ENCODE peak calls at places on chromosomes 3 and 15, in seven cellular contexts. N is thoracic aorta, M is kidney, J is fibroblast of pulmonary artery, W is hepatocyte, O is WERI-Rb-1, U is AG04450. T is an unnamed sample.

GRCh38 chr3:160999268-160999667 is 105.9 kb downstream of the B3GALNT1 start:
- DNase-seq in N (no peak), M (no peak), J (no peak), W (no peak), O (no peak), U (no peak), T (no peak)

GRCh38 chr3:162295323-162295983 is 798.8 kb downstream of the OTOL1 start:
- DNase-seq in N (no peak), M (no peak), J (peak; percentile 78), W (peak; percentile 38), O (no peak), U (peak; percentile 83), T (no peak)

GRCh38 chr3:72490688-72491430 is 357.4 kb downstream of the SHQ1 start:
- DNase-seq in N (no peak), M (no peak), J (no peak), W (no peak), O (peak; percentile 88), U (no peak), T (no peak)

GRCh38 chr3:185502987-185503386 is 4.2 kb upstream of the TMEM41A start:
- DNase-seq in N (no peak), M (no peak), J (no peak), W (peak; percentile 39), O (no peak), U (no peak), T (no peak)

GRCh38 chr3:139317660-139318430 is 26.0 kb upstream of the MRPS22 start:
- DNase-seq in N (no peak), M (no peak), J (no peak), W (peak; percentile 39), O (no peak), U (no peak), T (no peak)

GRCh38 chr3:34037263-34037662 is 238.8 kb downstream of the PDCD6IP start:
- DNase-seq in N (no peak), M (no peak), J (no peak), W (no peak), O (no peak), U (no peak), T (no peak)

GRCh38 chr3:180123928-180124327 is 87.2 kb upstream of the PEX5L start:
- DNase-seq in N (no peak), M (no peak), J (no peak), W (no peak), O (no peak), U (no peak), T (no peak)

GRCh38 chr3:95673215-95673614 is 1141.2 kb upstream of the EPHA6 start:
- DNase-seq in N (no peak), M (no peak), J (no peak), W (no peak), O (no peak), U (no peak), T (no peak)

GRCh38 chr3:138493804-138494606 is 59.6 kb downstream of the ESYT3 start:
- DNase-seq in N (no peak), M (no peak), J (peak; percentile 73), W (no peak), O (no peak), U (peak; percentile 27), T (no peak)

GRCh38 chr15:59536553-59536952 is 75.0 kb upstream of the GCNT3 start:
- DNase-seq in N (no peak), M (no peak), J (no peak), W (no peak), O (peak; percentile 31), U (no peak), T (no peak)

GRCh38 chr15:48748535-48748934 is 62.3 kb downstream of the CEP152 start:
- DNase-seq in N (no peak), M (no peak), J (peak; percentile 38), W (no peak), O (no peak), U (no peak), T (no peak)

GRCh38 chr3:14092464-14092863 is 32.2 kb downstream of the CHCHD4 start:
- DNase-seq in N (no peak), M (no peak), J (no peak), W (no peak), O (no peak), U (no peak), T (no peak)

GRCh38 chr3:36075491-36075890 is 304.8 kb upstream of the STAC start:
- DNase-seq in N (no peak), M (no peak), J (no peak), W (no peak), O (no peak), U (no peak), T (no peak)

GRCh38 chr3:7789324-7789723 is 712.3 kb upstream of the LMCD1 start:
- DNase-seq in N (no peak), M (no peak), J (no peak), W (no peak), O (no peak), U (no peak), T (no peak)

GRCh38 chr15:46502668-46503067 is 867.8 kb downstream of the SQOR start:
- DNase-seq in N (no peak), M (no peak), J (peak; percentile 18), W (no peak), O (no peak), U (no peak), T (no peak)

GRCh38 chr3:170714562-170715535 is 129.0 kb upstream of the SLC7A14 start:
- DNase-seq in N (no peak), M (no peak), J (peak; percentile 48), W (no peak), O (no peak), U (no peak), T (no peak)

GRCh38 chr3:170410428-170411029 is 8.1 kb upstream of the CLDN11 start:
- DNase-seq in N (no peak), M (no peak), J (peak; percentile 53), W (peak; percentile 17), O (no peak), U (no peak), T (no peak)

GRCh38 chr15:63042879-63043340 is 363 bp downstream of the TPM1 start:
- DNase-seq in N (no peak), M (no peak), J (no peak), W (peak; percentile 24), O (no peak), U (no peak), T (peak; percentile 76)

GRCh38 chr3:142971431-142971830 is 8.0 kb upstream of the PAQR9 start:
- DNase-seq in N (no peak), M (no peak), J (no peak), W (no peak), O (no peak), U (no peak), T (no peak)

GRCh38 chr3:55267206-55267930 is 219.7 kb downstream of the WNT5A start:
- DNase-seq in N (no peak), M (no peak), J (no peak), W (no peak), O (no peak), U (no peak), T (no peak)

GRCh38 chr15:87733005-87733404 is 523.5 kb downstream of the NTRK3 start:
- DNase-seq in N (no peak), M (no peak), J (peak; percentile 21), W (peak; percentile 45), O (no peak), U (no peak), T (no peak)

GRCh38 chr3:188796122-188796631 is 375.6 kb upstream of the TPRG1 start:
- DNase-seq in N (no peak), M (no peak), J (peak; percentile 96), W (peak; percentile 43), O (no peak), U (peak; percentile 76), T (no peak)

GRCh38 chr15:60155661-60156060 is 151.6 kb downstream of the FOXB1 start:
- DNase-seq in N (no peak), M (no peak), J (peak; percentile 54), W (no peak), O (no peak), U (no peak), T (no peak)

DNA sequence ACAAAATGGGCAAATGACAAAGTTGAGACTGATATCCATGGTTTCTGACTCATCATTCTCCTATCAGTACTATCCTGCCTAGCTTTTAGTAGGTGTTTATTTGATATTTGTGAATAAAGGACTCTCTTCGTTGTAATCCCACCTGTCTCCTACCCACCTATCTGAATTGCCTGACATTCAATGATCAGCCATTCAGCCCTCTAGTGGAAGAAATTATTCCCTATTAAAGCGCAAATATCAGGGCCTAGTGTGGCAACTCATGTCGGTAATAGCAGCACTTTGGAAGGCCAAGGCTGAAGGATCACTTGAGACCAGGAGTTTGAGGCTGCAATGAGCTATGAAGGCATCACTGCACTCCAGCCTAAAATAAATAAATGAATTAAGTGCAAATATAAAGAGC is 195.7 kb upstream of the SETMAR start:
- DNase-seq in N (no peak), M (no peak), J (no peak), W (no peak), O (no peak), U (no peak), T (no peak)
- TF ChIP-seq CTCF in N (no peak), M (no peak), J (no peak), W (peak; percentile 5), O (peak; percentile 7), U (no peak), T (no peak)

GRCh38 chr3:176647988-176648387 is 549.3 kb downstream of the TBL1XR1 start:
- DNase-seq in N (no peak), M (no peak), J (no peak), W (no peak), O (no peak), U (no peak), T (no peak)

GRCh38 chr3:176650478-176650877 is 546.8 kb downstream of the TBL1XR1 start:
- DNase-seq in N (no peak), M (no peak), J (peak; percentile 30), W (no peak), O (no peak), U (no peak), T (no peak)

DNA sequence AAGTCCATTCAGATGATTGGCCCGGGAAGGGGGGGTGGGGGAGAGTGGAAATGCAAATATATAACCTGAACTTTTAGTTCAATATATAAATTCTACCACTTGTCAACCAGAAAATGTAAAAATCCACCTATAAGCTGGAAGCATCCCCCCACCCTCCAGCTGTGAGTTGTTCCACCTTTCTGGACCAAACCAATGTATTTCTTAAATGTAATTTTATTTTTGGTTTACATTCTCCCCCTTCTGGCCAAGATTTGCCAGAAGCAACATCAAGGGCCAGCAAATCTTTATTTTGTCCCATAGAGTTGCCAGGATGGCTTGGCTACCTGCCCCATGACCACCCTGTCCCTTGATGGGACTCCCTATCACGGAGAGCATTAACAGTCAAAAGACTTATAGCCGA is 545.7 kb downstream of the TBL1XR1 start:
- DNase-seq in N (no peak), M (no peak), J (peak; percentile 1), W (no peak), O (no peak), U (no peak), T (no peak)
- TF ChIP-seq CTCF in N (no peak), M (no peak), J (no peak), W (no peak), O (no peak), U (no peak), T (no peak)

GRCh38 chr15:40618906-40619305 is 24.9 kb downstream of the KNL1 start:
- DNase-seq in N (no peak), M (no peak), J (peak; percentile 11), W (no peak), O (no peak), U (no peak), T (no peak)
- TF ChIP-seq CTCF in N (no peak), M (no peak), J (no peak), W (no peak), O (no peak), U (no peak), T (no peak)

DNA sequence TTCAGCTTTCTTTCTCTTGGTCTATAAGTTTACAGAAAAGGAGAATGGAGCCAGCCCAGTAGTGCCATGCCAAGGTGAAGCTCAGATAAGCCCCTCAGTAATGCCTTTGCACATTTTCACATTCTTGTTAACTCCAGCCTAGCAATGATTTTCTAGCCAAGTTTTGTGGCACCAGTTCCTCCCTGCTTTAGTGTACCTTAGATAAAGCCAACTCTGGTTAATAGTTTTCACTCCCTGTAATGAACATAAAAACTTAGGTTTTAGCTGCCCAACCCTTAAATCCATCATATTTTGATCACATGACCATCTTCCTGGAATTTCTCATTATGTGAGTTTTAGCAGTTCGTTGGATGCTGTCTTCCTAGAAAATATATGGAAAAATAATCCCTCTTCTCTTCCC is 62.3 kb upstream of the P2RY1 start:
- DNase-seq in N (no peak), M (no peak), J (no peak), W (no peak), O (no peak), U (no peak), T (no peak)
- TF ChIP-seq CTCF in N (no peak), M (no peak), J (no peak), W (no peak), O (no peak), U (no peak), T (no peak)

T was measured in spleen.